ENCODE peak calls at places on chromosomes 12 and 14, in six cellular contexts. One of them, this sample, is unnamed.
A peak's percentile ranks its signal among the peaks of the same experiment; 100 is the strongest.

GRCh38 chr12:3308063-3308462 is 182.9 kb upstream of the PRMT8 start:
- DNase-seq in fibroblast of the conjunctiva: no peak
- DNase-seq in stimulated activated CD4-positive, alpha-beta T cell treated with anti-CD3 and anti-CD28 coated beads, TNF-alpha, amount 100 ng/mL, for 48 hours: no peak
- DNase-seq in tibial artery: no peak
- DNase-seq in activated T-cell treated with anti-CD3 and anti-CD28 coated beads for 1 hour: no peak
- DNase-seq in kidney glomerular epithelial cell: no peak
- DNase-seq in this sample: no peak

GRCh38 chr14:72812292-72812851 is 81.5 kb downstream of the DPF3 start:
- DNase-seq in fibroblast of the conjunctiva: no peak
- DNase-seq in stimulated activated CD4-positive, alpha-beta T cell treated with anti-CD3 and anti-CD28 coated beads, TNF-alpha, amount 100 ng/mL, for 48 hours: no peak
- DNase-seq in tibial artery: peak; percentile 50
- DNase-seq in activated T-cell treated with anti-CD3 and anti-CD28 coated beads for 1 hour: no peak
- DNase-seq in kidney glomerular epithelial cell: no peak
- DNase-seq in this sample: no peak

GRCh38 chr14:99221445-99221844 is 50.6 kb downstream of the BCL11B start:
- DNase-seq in fibroblast of the conjunctiva: no peak
- DNase-seq in stimulated activated CD4-positive, alpha-beta T cell treated with anti-CD3 and anti-CD28 coated beads, TNF-alpha, amount 100 ng/mL, for 48 hours: no peak
- DNase-seq in tibial artery: no peak
- DNase-seq in activated T-cell treated with anti-CD3 and anti-CD28 coated beads for 1 hour: no peak
- DNase-seq in kidney glomerular epithelial cell: no peak
- DNase-seq in this sample: no peak

GRCh38 chr14:61102549-61103466 is 121.8 kb downstream of the SLC38A6 start:
- DNase-seq in fibroblast of the conjunctiva: no peak
- DNase-seq in stimulated activated CD4-positive, alpha-beta T cell treated with anti-CD3 and anti-CD28 coated beads, TNF-alpha, amount 100 ng/mL, for 48 hours: no peak
- DNase-seq in tibial artery: no peak
- DNase-seq in activated T-cell treated with anti-CD3 and anti-CD28 coated beads for 1 hour: no peak
- DNase-seq in kidney glomerular epithelial cell: no peak
- DNase-seq in this sample: no peak

GRCh38 chr14:96212896-96213295 is 8.3 kb downstream of the BDKRB2 start:
- DNase-seq in fibroblast of the conjunctiva: no peak
- DNase-seq in stimulated activated CD4-positive, alpha-beta T cell treated with anti-CD3 and anti-CD28 coated beads, TNF-alpha, amount 100 ng/mL, for 48 hours: no peak
- DNase-seq in tibial artery: no peak
- DNase-seq in activated T-cell treated with anti-CD3 and anti-CD28 coated beads for 1 hour: no peak
- DNase-seq in kidney glomerular epithelial cell: no peak
- DNase-seq in this sample: no peak

GRCh38 chr14:45679852-45680251 is 426.9 kb upstream of the MIS18BP1 start:
- DNase-seq in fibroblast of the conjunctiva: peak; percentile 43
- DNase-seq in stimulated activated CD4-positive, alpha-beta T cell treated with anti-CD3 and anti-CD28 coated beads, TNF-alpha, amount 100 ng/mL, for 48 hours: no peak
- DNase-seq in tibial artery: no peak
- DNase-seq in activated T-cell treated with anti-CD3 and anti-CD28 coated beads for 1 hour: no peak
- DNase-seq in kidney glomerular epithelial cell: peak; percentile 82
- DNase-seq in this sample: no peak

GRCh38 chr12:113469224-113469652 is 2.4 kb downstream of the LHX5 start:
- DNase-seq in fibroblast of the conjunctiva: no peak
- DNase-seq in stimulated activated CD4-positive, alpha-beta T cell treated with anti-CD3 and anti-CD28 coated beads, TNF-alpha, amount 100 ng/mL, for 48 hours: no peak
- DNase-seq in tibial artery: no peak
- DNase-seq in activated T-cell treated with anti-CD3 and anti-CD28 coated beads for 1 hour: no peak
- DNase-seq in kidney glomerular epithelial cell: no peak
- DNase-seq in this sample: no peak

GRCh38 chr12:96233168-96233567 is 39.0 kb downstream of the ELK3 start:
- DNase-seq in fibroblast of the conjunctiva: peak; percentile 71
- DNase-seq in stimulated activated CD4-positive, alpha-beta T cell treated with anti-CD3 and anti-CD28 coated beads, TNF-alpha, amount 100 ng/mL, for 48 hours: no peak
- DNase-seq in tibial artery: peak; percentile 80
- DNase-seq in activated T-cell treated with anti-CD3 and anti-CD28 coated beads for 1 hour: no peak
- DNase-seq in kidney glomerular epithelial cell: no peak
- DNase-seq in this sample: no peak

GRCh38 chr12:54053625-54054441 is at the start of gene HOXC4:
- DNase-seq in fibroblast of the conjunctiva: no peak
- DNase-seq in stimulated activated CD4-positive, alpha-beta T cell treated with anti-CD3 and anti-CD28 coated beads, TNF-alpha, amount 100 ng/mL, for 48 hours: no peak
- DNase-seq in tibial artery: no peak
- DNase-seq in activated T-cell treated with anti-CD3 and anti-CD28 coated beads for 1 hour: no peak
- DNase-seq in kidney glomerular epithelial cell: no peak
- DNase-seq in this sample: no peak

GRCh38 chr14:61514006-61514830 is 181.1 kb upstream of the HIF1A start:
- DNase-seq in fibroblast of the conjunctiva: no peak
- DNase-seq in stimulated activated CD4-positive, alpha-beta T cell treated with anti-CD3 and anti-CD28 coated beads, TNF-alpha, amount 100 ng/mL, for 48 hours: no peak
- DNase-seq in tibial artery: no peak
- DNase-seq in activated T-cell treated with anti-CD3 and anti-CD28 coated beads for 1 hour: no peak
- DNase-seq in kidney glomerular epithelial cell: no peak
- DNase-seq in this sample: no peak

GRCh38 chr12:132623072-132623869 is 4.7 kb downstream of the P2RX2 start:
- DNase-seq in fibroblast of the conjunctiva: no peak
- DNase-seq in stimulated activated CD4-positive, alpha-beta T cell treated with anti-CD3 and anti-CD28 coated beads, TNF-alpha, amount 100 ng/mL, for 48 hours: no peak
- DNase-seq in tibial artery: no peak
- DNase-seq in activated T-cell treated with anti-CD3 and anti-CD28 coated beads for 1 hour: no peak
- DNase-seq in kidney glomerular epithelial cell: no peak
- DNase-seq in this sample: no peak

GRCh38 chr14:105294142-105294597 is 6.6 kb downstream of the BRF1 start:
- DNase-seq in fibroblast of the conjunctiva: no peak
- DNase-seq in stimulated activated CD4-positive, alpha-beta T cell treated with anti-CD3 and anti-CD28 coated beads, TNF-alpha, amount 100 ng/mL, for 48 hours: peak; percentile 56
- DNase-seq in tibial artery: no peak
- DNase-seq in activated T-cell treated with anti-CD3 and anti-CD28 coated beads for 1 hour: peak; percentile 51
- DNase-seq in kidney glomerular epithelial cell: no peak
- DNase-seq in this sample: peak; percentile 47

GRCh38 chr12:19201653-19202052 is 72.1 kb downstream of the PLEKHA5 start:
- DNase-seq in fibroblast of the conjunctiva: no peak
- DNase-seq in stimulated activated CD4-positive, alpha-beta T cell treated with anti-CD3 and anti-CD28 coated beads, TNF-alpha, amount 100 ng/mL, for 48 hours: no peak
- DNase-seq in tibial artery: no peak
- DNase-seq in activated T-cell treated with anti-CD3 and anti-CD28 coated beads for 1 hour: no peak
- DNase-seq in kidney glomerular epithelial cell: no peak
- DNase-seq in this sample: no peak

GRCh38 chr12:108854453-108855283 is 2.7 kb downstream of the SSH1 start:
- DNase-seq in fibroblast of the conjunctiva: peak; percentile 84
- DNase-seq in stimulated activated CD4-positive, alpha-beta T cell treated with anti-CD3 and anti-CD28 coated beads, TNF-alpha, amount 100 ng/mL, for 48 hours: no peak
- DNase-seq in tibial artery: peak; percentile 74
- DNase-seq in activated T-cell treated with anti-CD3 and anti-CD28 coated beads for 1 hour: no peak
- DNase-seq in kidney glomerular epithelial cell: peak; percentile 95
- DNase-seq in this sample: no peak

GRCh38 chr14:76876076-76876475 is 49.9 kb downstream of the LRRC74A start:
- DNase-seq in fibroblast of the conjunctiva: peak; percentile 50
- DNase-seq in stimulated activated CD4-positive, alpha-beta T cell treated with anti-CD3 and anti-CD28 coated beads, TNF-alpha, amount 100 ng/mL, for 48 hours: no peak
- DNase-seq in tibial artery: no peak
- DNase-seq in activated T-cell treated with anti-CD3 and anti-CD28 coated beads for 1 hour: peak; percentile 24
- DNase-seq in kidney glomerular epithelial cell: peak; percentile 49
- DNase-seq in this sample: peak; percentile 61

GRCh38 chr14:93317836-93318807 is 14.7 kb downstream of the BTBD7 start:
- DNase-seq in fibroblast of the conjunctiva: peak; percentile 9
- DNase-seq in stimulated activated CD4-positive, alpha-beta T cell treated with anti-CD3 and anti-CD28 coated beads, TNF-alpha, amount 100 ng/mL, for 48 hours: no peak
- DNase-seq in tibial artery: no peak
- DNase-seq in activated T-cell treated with anti-CD3 and anti-CD28 coated beads for 1 hour: no peak
- DNase-seq in kidney glomerular epithelial cell: no peak
- DNase-seq in this sample: no peak

This sample was measured in SHP77.